ENCODE peak calls at places on chromosomes 11 and 22, in five cellular contexts. T is GM19239; O is activated naive CD8-positive, alpha-beta T cell treated with anti-CD3 and anti-CD28 coated beads, Interleukin-2, amount 10 ng/mL, durations not matched to agents 7 days and 5 days; Q is testis; R is effector memory CD4-positive, alpha-beta T cell. W is an unnamed sample.

GRCh38 chr11:396511-396947 is 2.5 kb downstream of the PKP3 start:
- DNase-seq in T (peak), O (peak), Q (peak), R (no peak), W (no peak)

GRCh38 chr11:15006139-15006759 is 34.1 kb upstream of the CALCA start:
- DNase-seq in T (no peak), O (no peak), Q (no peak), R (no peak), W (peak)

GRCh38 chr22:38228873-38229740 is 27.3 kb downstream of the MAFF start:
- DNase-seq in T (no peak), O (no peak), Q (peak), R (no peak), W (no peak)

GRCh38 chr22:37675930-37676571 is 615 bp downstream of the LGALS1 start:
- DNase-seq in T (no peak), O (no peak), Q (peak), R (peak), W (no peak)

GRCh38 chr11:22730319-22730718 is 63.9 kb downstream of the GAS2 start:
- DNase-seq in T (no peak), O (no peak), Q (no peak), R (no peak), W (no peak)

GRCh38 chr11:32148824-32149223 is 58.0 kb downstream of the RCN1 start:
- DNase-seq in T (no peak), O (no peak), Q (no peak), R (no peak), W (no peak)

GRCh38 chr11:69537855-69538640 is 56.6 kb downstream of the LINC01488 start:
- DNase-seq in T (no peak), O (no peak), Q (no peak), R (no peak), W (no peak)

GRCh38 chr22:37842015-37842793 is 1.9 kb downstream of the ANKRD54 start:
- DNase-seq in T (no peak), O (no peak), Q (peak), R (no peak), W (no peak)

GRCh38 chr11:127136438-127136837 is 135.9 kb upstream of the KIRREL3 start:
- DNase-seq in T (no peak), O (no peak), Q (no peak), R (no peak), W (no peak)

GRCh38 chr11:115959098-115959497 is 454.9 kb upstream of the CADM1 start:
- DNase-seq in T (no peak), O (no peak), Q (no peak), R (no peak), W (no peak)

GRCh38 chr22:30582051-30582450 is 7.6 kb upstream of the GAL3ST1 start:
- DNase-seq in T (no peak), O (no peak), Q (no peak), R (no peak), W (no peak)

GRCh38 chr11:96207459-96208449 is 135.2 kb downstream of the MAML2 start:
- DNase-seq in T (no peak), O (no peak), Q (no peak), R (no peak), W (no peak)

GRCh38 chr22:28985581-28986290 is 75.9 kb downstream of the C22orf31 start:
- DNase-seq in T (no peak), O (no peak), Q (no peak), R (no peak), W (no peak)

GRCh38 chr11:118953265-118953664 is 2.8 kb upstream of the UPK2 start:
- DNase-seq in T (no peak), O (no peak), Q (peak), R (no peak), W (no peak)